ENCODE peak calls at places on chromosomes 11 and 22, in eight cellular contexts. T is CD8-positive, alpha-beta memory T cell; U is IMR-90; E is upper lobe of left lung; M is neuronal stem cell; G is AG04450; Y is cardiac muscle cell; R is keratinocyte. D is an unnamed sample.
A peak's percentile ranks its signal among the peaks of the same experiment; 100 is the strongest.

GRCh38 chr11:71086687-71087258 is 165.6 kb downstream of the SHANK2 start:
- DNase-seq in T (no peak), G (no peak), R (no peak), E (no peak), U (peak; percentile 10), M (peak; percentile 38), Y (peak; percentile 35), D (peak; percentile 18)

GRCh38 chr22:49111085-49111484 is 716.6 kb downstream of the BRD1 start:
- DNase-seq in T (no peak), R (no peak), U (no peak), E (no peak), M (no peak), Y (no peak), G (no peak), D (no peak)

GRCh38 chr11:34263462-34264186 is 94.2 kb downstream of the ABTB2 start:
- DNase-seq in Y (peak; percentile 75), M (no peak), T (no peak), G (peak; percentile 26), U (peak; percentile 82), E (no peak), R (no peak), D (no peak)

GRCh38 chr22:44538071-44538470 is 40.0 kb upstream of the RTL6 start:
- DNase-seq in G (no peak), T (no peak), Y (peak; percentile 71), U (peak; percentile 43), E (no peak), R (no peak), M (no peak), D (no peak)

GRCh38 chr11:78350646-78351165 is 66.9 kb downstream of the GAB2 start:
- DNase-seq in M (no peak), G (no peak), T (no peak), U (peak; percentile 47), R (no peak), Y (peak; percentile 80), E (no peak), D (no peak)

GRCh38 chr11:19605500-19606371 is 106.9 kb upstream of the NAV2 start:
- DNase-seq in M (no peak), E (no peak), U (peak; percentile 68), T (no peak), R (no peak), Y (peak; percentile 91), G (no peak), D (peak; percentile 8)

GRCh38 chr11:17786824-17787525 is 52.4 kb downstream of the KCNC1 start:
- DNase-seq in U (peak; percentile 96), M (no peak), E (no peak), Y (peak; percentile 15), R (no peak), T (no peak), G (peak; percentile 77), D (no peak)

GRCh38 chr11:1653541-1654387 is 24.2 kb downstream of the KRTAP5-5 start:
- DNase-seq in E (no peak), M (no peak), G (no peak), Y (no peak), T (no peak), R (no peak), U (no peak), D (no peak)

GRCh38 chr11:116830184-116830912 is 641 bp downstream of the APOC3 start:
- DNase-seq in G (no peak), R (no peak), T (no peak), E (no peak), Y (no peak), U (no peak), M (no peak), D (no peak)

GRCh38 chr11:103648670-103649400 is 387.6 kb upstream of the DDI1 start:
- DNase-seq in G (no peak), T (no peak), E (no peak), U (peak; percentile 26), M (no peak), Y (peak; percentile 73), R (no peak), D (no peak)

GRCh38 chr22:40397436-40397835 is 27.0 kb downstream of the SGSM3 start:
- DNase-seq in T (no peak), M (no peak), U (peak; percentile 54), R (no peak), G (no peak), Y (peak; percentile 58), E (no peak), D (no peak)

GRCh38 chr11:61695917-61696316 is 15.7 kb downstream of the DAGLA start:
- DNase-seq in T (peak; percentile 87), Y (peak; percentile 69), U (peak; percentile 81), R (peak; percentile 42), E (peak; percentile 91), M (no peak), G (no peak), D (no peak)

GRCh38 chr11:1839924-1840779 is 1.4 kb downstream of the TNNI2 start:
- DNase-seq in G (no peak), M (no peak), Y (no peak), R (no peak), E (peak; percentile 82), T (no peak), U (no peak), D (no peak)

DNA sequence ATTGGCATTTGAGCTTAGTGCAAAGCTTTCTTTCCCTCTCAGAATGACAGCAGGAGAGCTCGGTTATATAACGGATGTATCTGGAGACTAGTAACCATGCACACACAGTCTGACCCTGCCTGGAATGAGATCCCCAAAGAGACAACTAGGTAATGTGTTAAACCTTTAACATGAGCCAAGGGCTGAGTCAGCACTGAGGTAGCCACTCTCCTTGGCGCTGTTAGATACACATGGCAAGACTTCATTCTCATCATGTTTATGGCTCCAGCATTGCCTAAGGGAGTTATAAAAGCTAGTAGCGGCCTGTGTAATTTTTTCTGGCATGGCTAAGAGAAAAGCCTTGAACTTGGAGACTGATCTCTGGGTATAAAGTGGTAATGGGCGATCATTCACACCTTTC is 779.6 kb upstream of the LRRC4C start:
- DNase-seq in Y (peak; percentile 59), G (no peak), M (no peak), E (no peak), R (peak; percentile 90), U (no peak), T (no peak), D (no peak)
- H3K27me3 ChIP-seq in Y (no peaks in the 10 kb centered on the region), G (no peaks in the 10 kb centered on the region), M (no peaks in the 10 kb centered on the region), E (no peaks in the 10 kb centered on the region), R (no peaks in the 10 kb centered on the region), U (no peaks in the 10 kb centered on the region), T (no peaks in the 10 kb centered on the region), D (no peaks in the 10 kb centered on the region)

DNA sequence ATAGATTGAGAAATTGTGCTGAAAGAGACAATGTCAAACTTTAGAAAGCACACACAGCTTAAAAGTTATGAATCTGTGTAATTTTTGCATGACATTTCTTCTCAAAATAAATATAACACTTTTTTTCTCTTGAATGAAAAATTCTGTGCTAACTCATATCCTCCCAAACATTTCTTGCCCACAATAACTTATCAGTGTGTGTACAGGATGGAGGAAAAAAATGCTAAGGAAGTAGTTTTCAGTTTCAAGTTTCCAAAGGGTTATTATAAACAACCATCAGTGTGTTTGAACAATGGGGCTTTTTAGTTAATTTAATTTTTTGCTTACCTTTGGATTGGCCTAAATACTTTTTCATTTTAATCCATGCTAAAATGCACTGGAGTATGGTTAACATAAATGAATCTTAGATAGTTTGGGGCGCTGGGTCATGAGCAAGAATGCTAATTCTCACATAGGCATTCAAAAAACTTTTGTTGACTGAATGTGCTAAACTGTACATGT is 82.9 kb upstream of the ARHGAP20 start:
- DNase-seq in M (no peak), T (no peak), Y (no peak), E (no peak), G (no peak), R (no peak), U (peak; percentile 56), D (no peak)
- H3K27me3 ChIP-seq in M (no peaks in the 10 kb centered on the region), T (no peaks in the 10 kb centered on the region), Y (no peaks in the 10 kb centered on the region), E (no peaks in the 10 kb centered on the region), G (no peaks in the 10 kb centered on the region), R (no peaks in the 10 kb centered on the region), U (no peaks in the 10 kb centered on the region), D (no peaks in the 10 kb centered on the region)

GRCh38 chr11:69972351-69972802 is 105.7 kb upstream of the ANO1 start:
- DNase-seq in U (no peak), M (no peak), E (no peak), G (no peak), Y (no peak), T (no peak), R (no peak), D (no peak)

GRCh38 chr11:69969890-69970784 is 108.0 kb upstream of the ANO1 start:
- DNase-seq in Y (peak; percentile 9), E (no peak), M (no peak), U (no peak), R (no peak), T (no peak), G (no peak), D (no peak)

GRCh38 chr11:69968407-69969347 is 109.4 kb upstream of the ANO1 start:
- DNase-seq in Y (no peak), E (no peak), T (no peak), G (no peak), M (no peak), R (no peak), U (no peak), D (no peak)

GRCh38 chr11:69971741-69972140 is 106.4 kb upstream of the ANO1 start:
- DNase-seq in R (no peak), U (no peak), M (no peak), G (no peak), Y (no peak), E (no peak), T (no peak), D (no peak)

DNA sequence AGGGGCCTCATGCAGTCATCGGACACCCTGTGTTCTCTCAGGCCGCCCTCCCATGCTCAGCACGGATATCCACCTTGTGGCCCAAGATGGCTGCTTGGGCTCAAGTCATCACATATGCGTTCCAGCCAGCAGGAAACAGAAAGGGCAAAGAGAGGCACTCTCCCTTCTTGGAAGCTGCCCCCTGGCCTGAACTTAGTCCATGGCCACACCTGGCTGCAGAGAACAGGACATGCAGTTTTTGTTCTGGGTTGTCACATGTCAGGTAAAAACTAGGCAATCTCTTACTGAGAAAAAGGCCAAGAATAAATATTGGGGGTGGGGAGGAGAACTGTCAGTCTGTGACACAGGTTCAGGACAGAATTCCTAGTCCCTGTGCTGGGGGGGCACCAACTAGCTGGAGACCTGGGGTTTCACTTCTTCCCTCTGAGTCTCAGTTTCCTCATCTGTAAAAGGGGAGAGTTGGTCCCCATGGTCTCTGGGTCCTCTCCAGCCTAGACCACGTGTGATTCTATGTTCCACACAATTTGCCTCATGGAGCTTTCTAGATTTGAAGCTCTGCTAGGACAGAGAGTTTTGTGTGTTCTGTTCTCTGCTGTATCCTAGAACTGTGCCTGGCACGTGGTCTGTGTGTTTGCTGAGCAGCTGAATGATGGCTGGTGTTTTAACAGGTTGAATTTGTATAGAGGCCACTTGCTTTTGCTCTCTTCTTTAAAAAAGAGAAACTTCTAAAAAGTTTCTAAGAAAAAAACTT is 107.2 kb upstream of the ANO1 start:
- DNase-seq in G (no peak), R (no peak), M (no peak), Y (no peak), T (no peak), U (no peak), E (no peak), D (no peak)
- H3K27me3 ChIP-seq in G (peaks cover 10% of the 10 kb centered on the region), R (peaks cover 12% of the 10 kb centered on the region), M (peaks cover 3% of the 10 kb centered on the region), Y (no peaks in the 10 kb centered on the region), T (no peaks in the 10 kb centered on the region), U (no peaks in the 10 kb centered on the region), E (no peaks in the 10 kb centered on the region), D (no peaks in the 10 kb centered on the region)

DNA sequence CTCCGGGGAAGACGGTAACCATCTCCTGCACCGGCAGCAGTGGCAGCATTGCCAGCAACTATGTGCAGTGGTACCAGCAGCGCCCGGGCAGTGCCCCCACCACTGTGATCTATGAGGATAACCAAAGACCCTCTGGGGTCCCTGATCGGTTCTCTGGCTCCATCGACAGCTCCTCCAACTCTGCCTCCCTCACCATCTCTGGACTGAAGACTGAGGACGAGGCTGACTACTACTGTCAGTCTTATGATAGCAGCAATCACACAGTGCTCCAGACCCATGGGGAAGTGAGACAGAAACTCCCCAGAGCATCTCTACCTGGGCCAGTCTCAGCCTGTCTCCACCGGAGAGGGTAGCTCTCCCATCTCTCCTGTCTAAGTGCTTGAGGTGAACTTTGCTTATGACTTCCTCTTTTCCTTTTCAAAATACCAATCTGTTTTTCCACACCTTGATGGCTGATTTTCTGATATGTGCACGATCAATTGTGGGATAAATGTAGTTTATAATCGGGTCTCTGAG is 48.5 kb upstream of the VPREB1 start:
- DNase-seq in M (no peak), T (no peak), U (no peak), R (no peak), G (no peak), E (no peak), Y (no peak), D (no peak)
- H3K27me3 ChIP-seq in M (peaks cover 27% of the 10 kb centered on the region), T (no peaks in the 10 kb centered on the region), U (peaks cover 35% of the 10 kb centered on the region), R (peaks cover 25% of the 10 kb centered on the region), G (peaks cover 18% of the 10 kb centered on the region), E (no peaks in the 10 kb centered on the region), Y (peaks cover 53% of the 10 kb centered on the region), D (peaks cover 3% of the 10 kb centered on the region)

D was measured in HAP-1.